ENCODE peak calls at places on chromosomes 6 and 20, in eight cellular contexts. One of them, this sample, is unnamed.

GRCh38 chr6:39018103-39018502 is 30.5 kb upstream of the GLP1R start:
- DNase-seq in Right ventricle myocardium superior: no peak
- DNase-seq in activated CD4-positive, alpha-beta T cell treated with anti-CD3 and anti-CD28 coated beads for 24 hours: no peak
- DNase-seq in stimulated activated CD8-positive, alpha-beta memory T cell treated with anti-CD3 and anti-CD28 coated beads, Interleukin-7, amount 100 ng/mL, for 48 hours: no peak
- DNase-seq in occipital lobe: no peak
- DNase-seq in astrocyte of the hippocampus: no peak
- DNase-seq in mesendoderm: no peak
- DNase-seq in dorsolateral prefrontal cortex: no peak
- DNase-seq in this sample: no peak

GRCh38 chr6:28443112-28443773 is at the start of gene ZSCAN23:
- DNase-seq in Right ventricle myocardium superior: peak; percentile 85
- DNase-seq in activated CD4-positive, alpha-beta T cell treated with anti-CD3 and anti-CD28 coated beads for 24 hours: peak; percentile 71
- DNase-seq in stimulated activated CD8-positive, alpha-beta memory T cell treated with anti-CD3 and anti-CD28 coated beads, Interleukin-7, amount 100 ng/mL, for 48 hours: peak; percentile 66
- DNase-seq in occipital lobe: peak; percentile 79
- DNase-seq in astrocyte of the hippocampus: peak; percentile 94
- DNase-seq in mesendoderm: peak; percentile 96
- DNase-seq in dorsolateral prefrontal cortex: peak; percentile 89
- DNase-seq in this sample: peak; percentile 94

GRCh38 chr6:39189915-39190544 is 39.2 kb downstream of the KCNK5 start:
- DNase-seq in Right ventricle myocardium superior: peak; percentile 50
- DNase-seq in activated CD4-positive, alpha-beta T cell treated with anti-CD3 and anti-CD28 coated beads for 24 hours: no peak
- DNase-seq in stimulated activated CD8-positive, alpha-beta memory T cell treated with anti-CD3 and anti-CD28 coated beads, Interleukin-7, amount 100 ng/mL, for 48 hours: no peak
- DNase-seq in occipital lobe: no peak
- DNase-seq in astrocyte of the hippocampus: peak; percentile 17
- DNase-seq in mesendoderm: peak; percentile 84
- DNase-seq in dorsolateral prefrontal cortex: peak; percentile 42
- DNase-seq in this sample: peak; percentile 43

GRCh38 chr6:10375391-10375969 is 39.4 kb downstream of the TFAP2A start:
- DNase-seq in Right ventricle myocardium superior: no peak
- DNase-seq in activated CD4-positive, alpha-beta T cell treated with anti-CD3 and anti-CD28 coated beads for 24 hours: no peak
- DNase-seq in stimulated activated CD8-positive, alpha-beta memory T cell treated with anti-CD3 and anti-CD28 coated beads, Interleukin-7, amount 100 ng/mL, for 48 hours: no peak
- DNase-seq in occipital lobe: no peak
- DNase-seq in astrocyte of the hippocampus: no peak
- DNase-seq in mesendoderm: no peak
- DNase-seq in dorsolateral prefrontal cortex: no peak
- DNase-seq in this sample: no peak

GRCh38 chr20:46206025-46206424 is 87.9 kb downstream of the CD40 start:
- DNase-seq in Right ventricle myocardium superior: peak; percentile 69
- DNase-seq in activated CD4-positive, alpha-beta T cell treated with anti-CD3 and anti-CD28 coated beads for 24 hours: no peak
- DNase-seq in stimulated activated CD8-positive, alpha-beta memory T cell treated with anti-CD3 and anti-CD28 coated beads, Interleukin-7, amount 100 ng/mL, for 48 hours: no peak
- DNase-seq in occipital lobe: no peak
- DNase-seq in astrocyte of the hippocampus: peak; percentile 33
- DNase-seq in mesendoderm: no peak
- DNase-seq in dorsolateral prefrontal cortex: no peak
- DNase-seq in this sample: peak; percentile 67

GRCh38 chr6:129211626-129212025 is 328.7 kb downstream of the LAMA2 start:
- DNase-seq in Right ventricle myocardium superior: no peak
- DNase-seq in activated CD4-positive, alpha-beta T cell treated with anti-CD3 and anti-CD28 coated beads for 24 hours: no peak
- DNase-seq in stimulated activated CD8-positive, alpha-beta memory T cell treated with anti-CD3 and anti-CD28 coated beads, Interleukin-7, amount 100 ng/mL, for 48 hours: no peak
- DNase-seq in occipital lobe: no peak
- DNase-seq in astrocyte of the hippocampus: no peak
- DNase-seq in mesendoderm: no peak
- DNase-seq in dorsolateral prefrontal cortex: no peak
- DNase-seq in this sample: no peak

GRCh38 chr20:17627101-17627950 is 54.7 kb downstream of the RRBP1 start:
- DNase-seq in Right ventricle myocardium superior: peak; percentile 40
- DNase-seq in activated CD4-positive, alpha-beta T cell treated with anti-CD3 and anti-CD28 coated beads for 24 hours: no peak
- DNase-seq in stimulated activated CD8-positive, alpha-beta memory T cell treated with anti-CD3 and anti-CD28 coated beads, Interleukin-7, amount 100 ng/mL, for 48 hours: no peak
- DNase-seq in occipital lobe: no peak
- DNase-seq in astrocyte of the hippocampus: no peak
- DNase-seq in mesendoderm: no peak
- DNase-seq in dorsolateral prefrontal cortex: no peak
- DNase-seq in this sample: no peak

GRCh38 chr6:17466707-17467106 is 73.3 kb downstream of the CAP2 start:
- DNase-seq in Right ventricle myocardium superior: no peak
- DNase-seq in activated CD4-positive, alpha-beta T cell treated with anti-CD3 and anti-CD28 coated beads for 24 hours: no peak
- DNase-seq in stimulated activated CD8-positive, alpha-beta memory T cell treated with anti-CD3 and anti-CD28 coated beads, Interleukin-7, amount 100 ng/mL, for 48 hours: no peak
- DNase-seq in occipital lobe: no peak
- DNase-seq in astrocyte of the hippocampus: no peak
- DNase-seq in mesendoderm: no peak
- DNase-seq in dorsolateral prefrontal cortex: no peak
- DNase-seq in this sample: no peak

GRCh38 chr6:12968290-12968689 is 251.7 kb downstream of the PHACTR1 start:
- DNase-seq in Right ventricle myocardium superior: no peak
- DNase-seq in activated CD4-positive, alpha-beta T cell treated with anti-CD3 and anti-CD28 coated beads for 24 hours: no peak
- DNase-seq in stimulated activated CD8-positive, alpha-beta memory T cell treated with anti-CD3 and anti-CD28 coated beads, Interleukin-7, amount 100 ng/mL, for 48 hours: no peak
- DNase-seq in occipital lobe: no peak
- DNase-seq in astrocyte of the hippocampus: no peak
- DNase-seq in mesendoderm: no peak
- DNase-seq in dorsolateral prefrontal cortex: no peak
- DNase-seq in this sample: no peak

GRCh38 chr20:38770546-38770945 is 22.3 kb downstream of the ACTR5 start:
- DNase-seq in Right ventricle myocardium superior: no peak
- DNase-seq in activated CD4-positive, alpha-beta T cell treated with anti-CD3 and anti-CD28 coated beads for 24 hours: no peak
- DNase-seq in stimulated activated CD8-positive, alpha-beta memory T cell treated with anti-CD3 and anti-CD28 coated beads, Interleukin-7, amount 100 ng/mL, for 48 hours: no peak
- DNase-seq in occipital lobe: no peak
- DNase-seq in astrocyte of the hippocampus: no peak
- DNase-seq in mesendoderm: no peak
- DNase-seq in dorsolateral prefrontal cortex: no peak
- DNase-seq in this sample: no peak

This sample was measured in Daoy.